ENCODE peak calls at places on chromosomes 11 and 22, in four cellular contexts. I is GM06990; W is H7; J is stimulated activated CD4-positive, alpha-beta T cell treated with anti-CD3 and anti-CD28 coated beads, Interleukin-1b, Interleukin-23, amount 100 ng/mL, for 1 hour. L is an unnamed sample.

GRCh38 chr11:125235006-125235405 is 70.5 kb downstream of the PKNOX2 start:
- DNase-seq in I (no peak), W (no peak), J (no peak), L (no peak)

GRCh38 chr22:17272511-17272991 is 53.3 kb upstream of the ADA2 start:
- DNase-seq in I (no peak), W (peak), J (no peak), L (peak)

GRCh38 chr22:31537019-31537535 is 40.7 kb downstream of the SFI1 start:
- DNase-seq in I (peak), W (no peak), J (no peak), L (no peak)

GRCh38 chr22:43829904-43830851 is 18.1 kb upstream of the EFCAB6 start:
- DNase-seq in I (no peak), W (peak), J (no peak), L (no peak)

GRCh38 chr11:94315664-94316063 is 11.3 kb downstream of the IZUMO1R start:
- DNase-seq in I (no peak), W (no peak), J (no peak), L (no peak)

GRCh38 chr11:8000390-8000789 is 13.3 kb downstream of the EIF3F start:
- DNase-seq in I (no peak), W (no peak), J (no peak), L (no peak)

GRCh38 chr22:44776535-44777363 is 24.4 kb downstream of the ARHGAP8 start:
- DNase-seq in I (no peak), W (no peak), J (no peak), L (no peak)

GRCh38 chr22:19842386-19843106 is 12.1 kb downstream of the GNB1L start:
- DNase-seq in I (no peak), W (peak), J (no peak), L (no peak)

GRCh38 chr11:4464216-4465159 is 15.4 kb downstream of the OR52K2 start:
- DNase-seq in I (no peak), W (no peak), J (no peak), L (peak)

GRCh38 chr22:27541831-27542230 is 259.7 kb downstream of the MN1 start:
- DNase-seq in I (no peak), W (no peak), J (no peak), L (no peak)

GRCh38 chr11:96341237-96342130 is 1.5 kb downstream of the MAML2 start:
- DNase-seq in I (peak), W (peak), J (peak), L (peak)

GRCh38 chr22:41197046-41197807 is 7.9 kb upstream of the L3MBTL2 start:
- DNase-seq in I (peak), W (peak), J (peak), L (peak)

GRCh38 chr22:22883090-22883727 is 4.4 kb upstream of the IGLL5 start:
- DNase-seq in I (no peak), W (peak), J (no peak), L (no peak)

GRCh38 chr22:38135133-38135706 is 24.7 kb upstream of the BAIAP2L2 start:
- DNase-seq in I (no peak), W (peak), J (no peak), L (no peak)

GRCh38 chr11:19861171-19861570 is 148.5 kb downstream of the NAV2 start:
- DNase-seq in I (no peak), W (no peak), J (no peak), L (no peak)

GRCh38 chr11:4697583-4697982 is at the start of gene OR51E2:
- DNase-seq in I (no peak), W (peak), J (no peak), L (peak)

GRCh38 chr11:120662071-120662611 is 150.6 kb downstream of the GRIK4 start:
- DNase-seq in I (no peak), W (peak), J (no peak), L (no peak)

GRCh38 chr22:17851754-17852153 is 77.5 kb upstream of the BID start:
- DNase-seq in I (no peak), W (no peak), J (no peak), L (no peak)

GRCh38 chr22:31022516-31022915 is 53.5 kb downstream of the TUG1 start:
- DNase-seq in I (no peak), W (no peak), J (no peak), L (no peak)

GRCh38 chr11:119726150-119726553 is 2.8 kb downstream of the NECTIN1 start:
- DNase-seq in I (no peak), W (no peak), J (no peak), L (no peak)

GRCh38 chr11:15859411-15859810 is 496.9 kb downstream of the SOX6 start:
- DNase-seq in I (no peak), W (no peak), J (no peak), L (no peak)

GRCh38 chr11:67539588-67539987 is 16.3 kb upstream of the CABP2 start:
- DNase-seq in I (no peak), W (no peak), J (no peak), L (no peak)

GRCh38 chr11:10899542-10899830 is 41.6 kb upstream of the ZBED5 start:
- DNase-seq in I (no peak), W (no peak), J (no peak), L (no peak)

GRCh38 chr11:115656684-115657083 is 152.5 kb upstream of the CADM1 start:
- DNase-seq in I (no peak), W (peak), J (no peak), L (no peak)

GRCh38 chr11:74141908-74142307 is 28.9 kb downstream of the C2CD3 start:
- DNase-seq in I (no peak), W (no peak), J (no peak), L (no peak)

GRCh38 chr22:16783930-16784354 is 41.3 kb downstream of the XKR3 start:
- DNase-seq in I (no peak), W (peak), J (no peak), L (peak)

GRCh38 chr11:123308077-123308476 is 113.0 kb upstream of the CLMP start:
- DNase-seq in I (no peak), W (no peak), J (no peak), L (no peak)

GRCh38 chr22:19607198-19608113 is 83.2 kb upstream of the CLDN5 start:
- DNase-seq in I (no peak), W (peak), J (no peak), L (peak)

GRCh38 chr11:8566613-8567210 is 27.3 kb downstream of the STK33 start:
- DNase-seq in I (peak), W (no peak), J (no peak), L (peak)

GRCh38 chr11:1832181-1832988 is 2.4 kb upstream of the SYT8 start:
- DNase-seq in I (no peak), W (peak), J (peak), L (peak)